ENCODE peak calls at places on chromosomes 12 and 14, in seven cellular contexts. One of them, this sample, is unnamed.

GRCh38 chr12:1297639-1298038 is 296.7 kb downstream of the FBXL14 start:
- DNase-seq in psoas muscle: no peak
- DNase-seq in WERI-Rb-1: no peak
- DNase-seq in left ventricle myocardium inferior: no peak
- DNase-seq in PC-3: no peak
- DNase-seq in HL-60: no peak
- DNase-seq in RWPE1: no peak
- DNase-seq in this sample: no peak

GRCh38 chr14:65772901-65773574 is 360.5 kb downstream of the FUT8 start:
- DNase-seq in WERI-Rb-1: no peak
- DNase-seq in left ventricle myocardium inferior: no peak
- DNase-seq in HL-60: no peak
- DNase-seq in RWPE1: no peak
- DNase-seq in psoas muscle: no peak
- DNase-seq in PC-3: no peak
- DNase-seq in this sample: no peak

GRCh38 chr12:87300-87699 is 20.7 kb downstream of the IQSEC3 start:
- DNase-seq in WERI-Rb-1: no peak
- DNase-seq in HL-60: no peak
- DNase-seq in left ventricle myocardium inferior: no peak
- DNase-seq in psoas muscle: no peak
- DNase-seq in PC-3: no peak
- DNase-seq in RWPE1: no peak
- DNase-seq in this sample: no peak

GRCh38 chr12:108101605-108102175 is 27.4 kb upstream of the WSCD2 start:
- DNase-seq in RWPE1: no peak
- DNase-seq in left ventricle myocardium inferior: no peak
- DNase-seq in WERI-Rb-1: no peak
- DNase-seq in HL-60: no peak
- DNase-seq in psoas muscle: no peak
- DNase-seq in PC-3: no peak
- DNase-seq in this sample: no peak

GRCh38 chr14:21133896-21134295 is 22.0 kb downstream of the OR5AU1 start:
- DNase-seq in HL-60: no peak
- DNase-seq in PC-3: no peak
- DNase-seq in psoas muscle: no peak
- DNase-seq in WERI-Rb-1: no peak
- DNase-seq in left ventricle myocardium inferior: no peak
- DNase-seq in RWPE1: no peak
- DNase-seq in this sample: no peak

GRCh38 chr12:7108042-7108927 is 729 bp downstream of the C1RL start:
- DNase-seq in PC-3: peak
- DNase-seq in RWPE1: peak
- DNase-seq in left ventricle myocardium inferior: peak
- DNase-seq in WERI-Rb-1: peak
- DNase-seq in psoas muscle: peak
- DNase-seq in HL-60: peak
- DNase-seq in this sample: no peak

GRCh38 chr12:96107236-96107635 is 71.8 kb upstream of the LTA4H start:
- DNase-seq in psoas muscle: no peak
- DNase-seq in WERI-Rb-1: no peak
- DNase-seq in HL-60: no peak
- DNase-seq in PC-3: no peak
- DNase-seq in left ventricle myocardium inferior: peak
- DNase-seq in RWPE1: no peak
- DNase-seq in this sample: no peak

GRCh38 chr12:48078901-48079300 is 27.0 kb downstream of the SENP1 start:
- DNase-seq in left ventricle myocardium inferior: no peak
- DNase-seq in psoas muscle: no peak
- DNase-seq in HL-60: peak
- DNase-seq in RWPE1: peak
- DNase-seq in PC-3: no peak
- DNase-seq in WERI-Rb-1: no peak
- DNase-seq in this sample: no peak

GRCh38 chr14:104499784-104500496 is 79.6 kb upstream of the C14orf180 start:
- DNase-seq in RWPE1: no peak
- DNase-seq in WERI-Rb-1: no peak
- DNase-seq in left ventricle myocardium inferior: no peak
- DNase-seq in PC-3: no peak
- DNase-seq in HL-60: no peak
- DNase-seq in psoas muscle: peak
- DNase-seq in this sample: no peak

GRCh38 chr12:76698966-76699365 is 64.9 kb upstream of the ZDHHC17 start:
- DNase-seq in psoas muscle: no peak
- DNase-seq in WERI-Rb-1: no peak
- DNase-seq in left ventricle myocardium inferior: no peak
- DNase-seq in RWPE1: no peak
- DNase-seq in PC-3: no peak
- DNase-seq in HL-60: no peak
- DNase-seq in this sample: no peak

GRCh38 chr14:91249841-91250616 is 5.5 kb upstream of the GPR68 start:
- DNase-seq in HL-60: peak
- DNase-seq in psoas muscle: no peak
- DNase-seq in PC-3: peak
- DNase-seq in left ventricle myocardium inferior: no peak
- DNase-seq in RWPE1: no peak
- DNase-seq in WERI-Rb-1: no peak
- DNase-seq in this sample: no peak

GRCh38 chr12:120801146-120801545 is 75.5 kb downstream of the ACADS start:
- DNase-seq in PC-3: peak
- DNase-seq in psoas muscle: no peak
- DNase-seq in left ventricle myocardium inferior: no peak
- DNase-seq in RWPE1: no peak
- DNase-seq in WERI-Rb-1: peak
- DNase-seq in HL-60: no peak
- DNase-seq in this sample: no peak

GRCh38 chr12:19624401-19624930 is 185.2 kb downstream of the AEBP2 start:
- DNase-seq in HL-60: no peak
- DNase-seq in PC-3: no peak
- DNase-seq in WERI-Rb-1: no peak
- DNase-seq in left ventricle myocardium inferior: no peak
- DNase-seq in RWPE1: no peak
- DNase-seq in psoas muscle: no peak
- DNase-seq in this sample: no peak

GRCh38 chr12:57135487-57135886 is 7.2 kb downstream of the LRP1 start:
- DNase-seq in psoas muscle: peak
- DNase-seq in HL-60: no peak
- DNase-seq in PC-3: no peak
- DNase-seq in RWPE1: no peak
- DNase-seq in WERI-Rb-1: no peak
- DNase-seq in left ventricle myocardium inferior: peak
- DNase-seq in this sample: no peak

GRCh38 chr12:124411291-124411878 is 116.5 kb downstream of the RFLNA start:
- DNase-seq in RWPE1: peak
- DNase-seq in PC-3: peak
- DNase-seq in psoas muscle: peak
- DNase-seq in left ventricle myocardium inferior: no peak
- DNase-seq in WERI-Rb-1: peak
- DNase-seq in HL-60: no peak
- DNase-seq in this sample: no peak

GRCh38 chr12:95848575-95849388 is 10.0 kb upstream of the SNRPF start:
- DNase-seq in psoas muscle: no peak
- DNase-seq in PC-3: peak
- DNase-seq in WERI-Rb-1: peak
- DNase-seq in left ventricle myocardium inferior: no peak
- DNase-seq in RWPE1: peak
- DNase-seq in HL-60: no peak
- DNase-seq in this sample: no peak

GRCh38 chr12:84315926-84316325 is 596.7 kb downstream of the SLC6A15 start:
- DNase-seq in WERI-Rb-1: no peak
- DNase-seq in psoas muscle: no peak
- DNase-seq in RWPE1: no peak
- DNase-seq in HL-60: no peak
- DNase-seq in left ventricle myocardium inferior: no peak
- DNase-seq in PC-3: no peak
- DNase-seq in this sample: no peak

GRCh38 chr14:73124180-73124894 is 12.0 kb upstream of the PSEN1 start:
- DNase-seq in psoas muscle: no peak
- DNase-seq in PC-3: no peak
- DNase-seq in left ventricle myocardium inferior: no peak
- DNase-seq in WERI-Rb-1: no peak
- DNase-seq in RWPE1: no peak
- DNase-seq in HL-60: no peak
- DNase-seq in this sample: no peak

GRCh38 chr14:73125746-73126145 is 10.6 kb upstream of the PSEN1 start:
- DNase-seq in WERI-Rb-1: no peak
- DNase-seq in psoas muscle: no peak
- DNase-seq in left ventricle myocardium inferior: no peak
- DNase-seq in RWPE1: no peak
- DNase-seq in PC-3: no peak
- DNase-seq in HL-60: no peak
- DNase-seq in this sample: no peak

GRCh38 chr14:73125169-73125588 is 11.1 kb upstream of the PSEN1 start:
- DNase-seq in HL-60: no peak
- DNase-seq in WERI-Rb-1: no peak
- DNase-seq in PC-3: no peak
- DNase-seq in RWPE1: no peak
- DNase-seq in left ventricle myocardium inferior: no peak
- DNase-seq in psoas muscle: no peak
- DNase-seq in this sample: no peak
- H3K27ac ChIP-seq in HL-60: no peak
- H3K27ac ChIP-seq in WERI-Rb-1: no peak
- H3K27ac ChIP-seq in PC-3: no peak
- H3K27ac ChIP-seq in RWPE1: no peak
- H3K27ac ChIP-seq in left ventricle myocardium inferior: no peak
- H3K27ac ChIP-seq in psoas muscle: no peak
- H3K27ac ChIP-seq in this sample: no peak

DNA sequence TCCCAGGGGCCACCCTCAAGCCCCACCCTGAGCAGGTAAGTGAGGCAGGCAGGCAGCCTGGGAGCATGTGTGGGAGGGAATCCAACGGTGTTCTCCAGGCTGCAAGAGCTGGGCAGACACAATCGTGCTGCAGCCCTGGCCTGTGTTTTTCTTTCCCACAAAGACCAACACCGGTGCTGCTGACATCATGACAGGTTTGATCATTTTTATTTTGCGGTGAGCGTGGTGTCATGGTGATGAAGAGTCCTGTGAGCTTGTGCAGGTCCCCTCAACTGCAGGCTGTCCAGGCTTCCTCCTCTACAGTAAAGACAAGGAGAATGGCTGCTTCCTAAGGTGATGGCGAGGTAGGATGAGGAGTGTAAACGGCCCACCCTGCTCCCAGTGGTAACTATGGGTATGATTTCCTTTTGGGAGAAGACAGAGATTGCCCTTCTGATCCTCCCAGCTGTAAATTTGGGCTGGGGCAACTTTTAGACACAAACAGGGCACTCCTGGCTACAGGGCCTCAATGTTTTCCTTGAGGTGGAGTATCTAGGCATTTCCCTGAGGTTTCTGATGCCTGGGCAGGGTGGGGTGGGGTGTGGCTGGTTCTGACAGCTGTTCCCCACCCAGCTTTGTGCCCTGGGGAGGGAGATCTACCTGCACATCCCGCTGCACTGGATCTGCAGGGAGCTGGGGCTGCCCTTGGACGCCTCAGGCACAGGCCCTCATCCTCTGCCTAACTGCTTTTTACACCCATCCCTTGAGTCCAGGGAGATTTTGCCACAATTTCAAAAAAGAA is 109.1 kb downstream of the VCPKMT start:
- DNase-seq in PC-3: peak
- DNase-seq in WERI-Rb-1: no peak
- DNase-seq in left ventricle myocardium inferior: no peak
- DNase-seq in RWPE1: peak
- DNase-seq in psoas muscle: no peak
- DNase-seq in HL-60: no peak
- DNase-seq in this sample: no peak
- TF ChIP-seq CTCF in PC-3: peak
- TF ChIP-seq CTCF in WERI-Rb-1: no peak
- TF ChIP-seq CTCF in left ventricle myocardium inferior: no peak
- TF ChIP-seq CTCF in RWPE1: no peak
- TF ChIP-seq CTCF in psoas muscle: no peak
- TF ChIP-seq CTCF in HL-60: no peak
- TF ChIP-seq CTCF in this sample: no peak

GRCh38 chr14:63203015-63203414 is 1.2 kb upstream of the RHOJ start:
- DNase-seq in RWPE1: no peak
- DNase-seq in left ventricle myocardium inferior: no peak
- DNase-seq in WERI-Rb-1: no peak
- DNase-seq in PC-3: no peak
- DNase-seq in psoas muscle: no peak
- DNase-seq in HL-60: no peak
- DNase-seq in this sample: no peak

GRCh38 chr14:63204407-63205280 is at the start of gene RHOJ:
- DNase-seq in psoas muscle: peak
- DNase-seq in left ventricle myocardium inferior: peak
- DNase-seq in HL-60: no peak
- DNase-seq in PC-3: no peak
- DNase-seq in WERI-Rb-1: no peak
- DNase-seq in RWPE1: no peak
- DNase-seq in this sample: peak

GRCh38 chr14:63203618-63204406 is 431 bp upstream of the RHOJ start:
- DNase-seq in left ventricle myocardium inferior: peak
- DNase-seq in RWPE1: peak
- DNase-seq in PC-3: peak
- DNase-seq in psoas muscle: peak
- DNase-seq in HL-60: peak
- DNase-seq in WERI-Rb-1: peak
- DNase-seq in this sample: peak

GRCh38 chr14:63205281-63205575 is 985 bp downstream of the RHOJ start:
- DNase-seq in psoas muscle: no peak
- DNase-seq in RWPE1: no peak
- DNase-seq in left ventricle myocardium inferior: no peak
- DNase-seq in PC-3: no peak
- DNase-seq in HL-60: no peak
- DNase-seq in WERI-Rb-1: no peak
- DNase-seq in this sample: no peak

DNA sequence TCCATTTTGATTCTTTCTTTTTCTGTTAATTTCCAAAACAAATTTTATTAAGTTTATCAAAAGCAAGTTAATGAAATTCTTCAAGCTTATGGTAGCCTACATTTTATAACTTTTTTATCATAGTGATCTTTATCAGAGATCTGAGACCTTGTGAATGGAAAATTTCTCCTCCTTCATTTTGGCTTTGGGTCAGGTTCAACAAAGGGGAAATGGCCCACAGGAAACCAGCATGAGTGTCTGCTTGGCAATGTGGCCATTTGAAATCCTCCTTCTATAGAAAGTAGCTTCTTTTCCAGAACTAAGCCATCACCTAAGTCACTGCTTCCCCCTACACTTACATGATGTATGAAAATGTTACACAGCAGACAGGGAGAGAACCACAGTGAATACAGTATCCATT is 1.6 kb downstream of the RHOJ start:
- DNase-seq in left ventricle myocardium inferior: no peak
- DNase-seq in HL-60: no peak
- DNase-seq in psoas muscle: no peak
- DNase-seq in WERI-Rb-1: no peak
- DNase-seq in RWPE1: no peak
- DNase-seq in PC-3: no peak
- DNase-seq in this sample: no peak
- H3K27ac ChIP-seq in left ventricle myocardium inferior: peak
- H3K27ac ChIP-seq in HL-60: no peak
- H3K27ac ChIP-seq in psoas muscle: peak
- H3K27ac ChIP-seq in WERI-Rb-1: no peak
- H3K27ac ChIP-seq in RWPE1: no peak
- H3K27ac ChIP-seq in PC-3: no peak
- H3K27ac ChIP-seq in this sample: no peak

DNA sequence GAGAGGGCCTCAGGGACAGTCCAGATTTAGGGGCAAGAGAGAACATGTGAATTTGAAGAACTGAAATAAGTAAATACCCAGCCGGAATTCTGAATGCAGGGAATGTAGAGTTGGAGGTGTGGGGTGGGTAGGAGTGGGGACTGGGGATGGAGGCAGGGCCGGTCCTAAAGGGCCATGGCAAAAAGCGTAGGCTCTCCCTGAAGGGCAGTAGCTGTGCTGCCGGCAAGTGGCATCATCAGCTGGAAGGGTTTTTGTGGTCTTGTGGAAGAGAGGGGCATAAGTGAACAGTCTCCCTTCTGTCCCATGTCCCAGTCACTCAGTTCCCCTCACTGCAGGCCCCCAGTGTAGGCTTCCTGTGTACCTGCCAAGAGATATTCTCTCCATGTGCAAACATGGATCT is 104.6 kb downstream of the GCH1 start:
- DNase-seq in PC-3: no peak
- DNase-seq in WERI-Rb-1: no peak
- DNase-seq in left ventricle myocardium inferior: no peak
- DNase-seq in RWPE1: no peak
- DNase-seq in psoas muscle: no peak
- DNase-seq in HL-60: no peak
- DNase-seq in this sample: no peak
- TF ChIP-seq CTCF in PC-3: no peak
- TF ChIP-seq CTCF in WERI-Rb-1: no peak
- TF ChIP-seq CTCF in left ventricle myocardium inferior: no peak
- TF ChIP-seq CTCF in RWPE1: no peak
- TF ChIP-seq CTCF in psoas muscle: no peak
- TF ChIP-seq CTCF in HL-60: no peak
- TF ChIP-seq CTCF in this sample: no peak